ENCODE peak calls at places on chromosome 2, in five cellular contexts. One of them, this sample, is unnamed.

GRCh38 chr2:239018291-239019192 is 170.7 kb downstream of the TWIST2 start:
- DNase-seq in HepG2: no peak
- DNase-seq in sigmoid colon: peak; percentile 46
- DNase-seq in PC-3: no peak
- DNase-seq in CD8-positive, alpha-beta memory T cell: no peak
- DNase-seq in this sample: no peak

GRCh38 chr2:159879061-159879604 is 81.1 kb upstream of the CD302 start:
- DNase-seq in CD8-positive, alpha-beta memory T cell: no peak
- DNase-seq in PC-3: peak; percentile 41
- DNase-seq in HepG2: no peak
- DNase-seq in sigmoid colon: no peak
- DNase-seq in this sample: no peak

GRCh38 chr2:168180483-168180882 is 66.9 kb downstream of the STK39 start:
- DNase-seq in HepG2: peak; percentile 85
- DNase-seq in CD8-positive, alpha-beta memory T cell: no peak
- DNase-seq in sigmoid colon: no peak
- DNase-seq in PC-3: no peak
- DNase-seq in this sample: no peak

GRCh38 chr2:234981197-234982095 is 29.6 kb downstream of the SH3BP4 start:
- DNase-seq in HepG2: peak; percentile 94
- DNase-seq in PC-3: peak; percentile 94
- DNase-seq in sigmoid colon: peak; percentile 85
- DNase-seq in CD8-positive, alpha-beta memory T cell: no peak
- DNase-seq in this sample: no peak

GRCh38 chr2:210586381-210586780 is 30.0 kb downstream of the CPS1 start:
- DNase-seq in PC-3: no peak
- DNase-seq in sigmoid colon: no peak
- DNase-seq in HepG2: no peak
- DNase-seq in CD8-positive, alpha-beta memory T cell: no peak
- DNase-seq in this sample: no peak

GRCh38 chr2:197809064-197809463 is 4.7 kb downstream of the PLCL1 start:
- DNase-seq in HepG2: no peak
- DNase-seq in CD8-positive, alpha-beta memory T cell: no peak
- DNase-seq in sigmoid colon: no peak
- DNase-seq in PC-3: no peak
- DNase-seq in this sample: no peak

GRCh38 chr2:219002395-219003266 is 9.4 kb upstream of the CRYBA2 start:
- DNase-seq in CD8-positive, alpha-beta memory T cell: peak; percentile 63
- DNase-seq in PC-3: peak; percentile 74
- DNase-seq in sigmoid colon: no peak
- DNase-seq in HepG2: peak; percentile 54
- DNase-seq in this sample: peak; percentile 65

GRCh38 chr2:240868286-240869108 is at the start of gene AGXT:
- DNase-seq in sigmoid colon: peak; percentile 52
- DNase-seq in PC-3: peak; percentile 33
- DNase-seq in CD8-positive, alpha-beta memory T cell: no peak
- DNase-seq in HepG2: peak; percentile 71
- DNase-seq in this sample: no peak

GRCh38 chr2:7392076-7392787 is 475.0 kb downstream of the RNF144A start:
- DNase-seq in PC-3: peak; percentile 62
- DNase-seq in sigmoid colon: no peak
- DNase-seq in HepG2: no peak
- DNase-seq in CD8-positive, alpha-beta memory T cell: no peak
- DNase-seq in this sample: no peak

GRCh38 chr2:216379955-216380354 is 7.7 kb upstream of the MARCHF4 start:
- DNase-seq in HepG2: no peak
- DNase-seq in CD8-positive, alpha-beta memory T cell: no peak
- DNase-seq in sigmoid colon: no peak
- DNase-seq in PC-3: no peak
- DNase-seq in this sample: no peak

GRCh38 chr2:98015681-98016080 is 19.9 kb upstream of the TMEM131 start:
- DNase-seq in CD8-positive, alpha-beta memory T cell: no peak
- DNase-seq in sigmoid colon: no peak
- DNase-seq in HepG2: no peak
- DNase-seq in PC-3: no peak
- DNase-seq in this sample: no peak

GRCh38 chr2:56183643-56184499 is at the start of gene CCDC85A:
- DNase-seq in CD8-positive, alpha-beta memory T cell: no peak
- DNase-seq in sigmoid colon: peak; percentile 83
- DNase-seq in PC-3: peak; percentile 83
- DNase-seq in HepG2: peak; percentile 46
- DNase-seq in this sample: peak; percentile 24

GRCh38 chr2:217856871-217857270 is 145.9 kb downstream of the TNS1 start:
- DNase-seq in PC-3: no peak
- DNase-seq in HepG2: no peak
- DNase-seq in sigmoid colon: peak; percentile 70
- DNase-seq in CD8-positive, alpha-beta memory T cell: no peak
- DNase-seq in this sample: no peak

GRCh38 chr2:129857200-129857599 is 122.3 kb upstream of the RAB6C start:
- DNase-seq in PC-3: no peak
- DNase-seq in CD8-positive, alpha-beta memory T cell: no peak
- DNase-seq in sigmoid colon: no peak
- DNase-seq in HepG2: no peak
- DNase-seq in this sample: no peak

GRCh38 chr2:10169053-10169578 is 46.6 kb downstream of the RRM2 start:
- DNase-seq in CD8-positive, alpha-beta memory T cell: no peak
- DNase-seq in sigmoid colon: no peak
- DNase-seq in HepG2: peak; percentile 57
- DNase-seq in PC-3: peak; percentile 11
- DNase-seq in this sample: no peak

GRCh38 chr2:216620806-216621205 is 12.4 kb upstream of the IGFBP2 start:
- DNase-seq in sigmoid colon: peak; percentile 69
- DNase-seq in HepG2: no peak
- DNase-seq in PC-3: no peak
- DNase-seq in CD8-positive, alpha-beta memory T cell: no peak
- DNase-seq in this sample: no peak

GRCh38 chr2:128381001-128381938 is 62.6 kb upstream of the HS6ST1 start:
- DNase-seq in CD8-positive, alpha-beta memory T cell: peak; percentile 35
- DNase-seq in sigmoid colon: peak; percentile 61
- DNase-seq in HepG2: peak; percentile 68
- DNase-seq in PC-3: no peak
- DNase-seq in this sample: no peak

GRCh38 chr2:232278534-232278933 is 100.0 kb upstream of the ALPP start:
- DNase-seq in CD8-positive, alpha-beta memory T cell: no peak
- DNase-seq in HepG2: no peak
- DNase-seq in sigmoid colon: peak; percentile 9
- DNase-seq in PC-3: peak; percentile 54
- DNase-seq in this sample: no peak

GRCh38 chr2:121470917-121471316 is 59.8 kb upstream of the RNU4ATAC start:
- DNase-seq in sigmoid colon: no peak
- DNase-seq in PC-3: no peak
- DNase-seq in HepG2: no peak
- DNase-seq in CD8-positive, alpha-beta memory T cell: no peak
- DNase-seq in this sample: no peak

GRCh38 chr2:200585730-200586643 is at the start of gene AOX1:
- DNase-seq in PC-3: no peak
- DNase-seq in sigmoid colon: peak; percentile 90
- DNase-seq in HepG2: peak; percentile 70
- DNase-seq in CD8-positive, alpha-beta memory T cell: no peak
- DNase-seq in this sample: peak; percentile 11

GRCh38 chr2:95316466-95317122 is 19.4 kb downstream of the KCNIP3 start:
- DNase-seq in PC-3: peak; percentile 92
- DNase-seq in HepG2: no peak
- DNase-seq in sigmoid colon: no peak
- DNase-seq in CD8-positive, alpha-beta memory T cell: no peak
- DNase-seq in this sample: no peak

GRCh38 chr2:74741651-74742050 is 87.6 kb downstream of the SEMA4F start:
- DNase-seq in sigmoid colon: no peak
- DNase-seq in HepG2: no peak
- DNase-seq in CD8-positive, alpha-beta memory T cell: no peak
- DNase-seq in PC-3: no peak
- DNase-seq in this sample: no peak
- H3K27ac ChIP-seq in sigmoid colon: no peak overlapping the region
- H3K27ac ChIP-seq in HepG2: no peak overlapping the region
- H3K27ac ChIP-seq in CD8-positive, alpha-beta memory T cell: no peak overlapping the region
- H3K27ac ChIP-seq in PC-3: peak overlapping the region; percentile 89
- H3K27ac ChIP-seq in this sample: no peak overlapping the region

GRCh38 chr2:84899181-84899580 is 6.3 kb upstream of the TMSB10 start:
- DNase-seq in HepG2: no peak
- DNase-seq in CD8-positive, alpha-beta memory T cell: no peak
- DNase-seq in sigmoid colon: peak; percentile 40
- DNase-seq in PC-3: no peak
- DNase-seq in this sample: no peak

GRCh38 chr2:84897773-84898172 is 7.7 kb upstream of the TMSB10 start:
- DNase-seq in sigmoid colon: no peak
- DNase-seq in CD8-positive, alpha-beta memory T cell: no peak
- DNase-seq in PC-3: no peak
- DNase-seq in HepG2: no peak
- DNase-seq in this sample: no peak

GRCh38 chr2:84894131-84894586 is 11.3 kb upstream of the TMSB10 start:
- DNase-seq in HepG2: no peak
- DNase-seq in CD8-positive, alpha-beta memory T cell: no peak
- DNase-seq in sigmoid colon: peak; percentile 63
- DNase-seq in PC-3: peak; percentile 38
- DNase-seq in this sample: no peak

GRCh38 chr2:84891355-84892010 is 10.6 kb upstream of the TRABD2A start:
- DNase-seq in PC-3: no peak
- DNase-seq in HepG2: no peak
- DNase-seq in CD8-positive, alpha-beta memory T cell: no peak
- DNase-seq in sigmoid colon: peak; percentile 60
- DNase-seq in this sample: no peak

DNA sequence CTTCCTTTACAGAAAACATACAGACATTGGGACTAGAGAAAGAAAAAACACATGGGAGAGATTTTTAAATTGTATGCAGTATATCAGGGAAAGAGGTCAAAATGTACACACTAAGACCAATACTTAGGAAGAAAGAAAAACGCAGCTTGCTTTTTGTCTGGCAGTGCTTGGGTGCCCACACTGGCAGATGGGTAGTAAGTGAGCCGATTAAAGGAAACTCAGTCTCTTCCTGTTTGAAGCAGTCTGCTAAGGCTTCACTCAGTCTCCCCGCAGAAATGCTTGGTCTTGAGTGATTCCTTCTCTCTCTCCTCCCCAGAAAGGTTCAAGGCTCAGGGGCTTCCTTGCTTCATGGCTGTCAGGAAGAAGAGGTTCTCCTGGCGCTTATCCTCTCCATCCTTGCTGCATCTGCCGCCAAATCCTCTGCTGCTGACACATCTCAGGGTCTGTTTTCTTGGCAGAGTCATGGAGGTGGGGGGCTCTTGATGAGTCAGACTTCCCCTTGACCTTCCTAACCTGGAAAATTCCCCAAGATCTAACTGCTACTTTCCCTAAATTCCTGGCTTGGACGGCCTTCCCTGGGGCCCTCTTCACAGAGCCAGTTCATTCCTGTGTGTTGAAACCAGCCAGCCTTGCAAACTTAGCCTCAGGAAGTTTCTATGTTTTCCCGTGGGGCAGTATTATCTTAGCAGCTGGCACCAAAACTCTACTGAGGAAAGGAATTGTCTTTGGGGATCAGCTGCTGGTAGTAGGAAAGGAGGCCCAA is 10.5 kb upstream of the TMSB10 start:
- DNase-seq in sigmoid colon: peak; percentile 59
- DNase-seq in CD8-positive, alpha-beta memory T cell: no peak
- DNase-seq in PC-3: no peak
- DNase-seq in HepG2: no peak
- DNase-seq in this sample: no peak
- H3K27ac ChIP-seq in sigmoid colon: no peak overlapping the region
- H3K27ac ChIP-seq in CD8-positive, alpha-beta memory T cell: no peak overlapping the region
- H3K27ac ChIP-seq in PC-3: no peak overlapping the region
- H3K27ac ChIP-seq in HepG2: no peak overlapping the region
- H3K27ac ChIP-seq in this sample: peak overlapping the region; percentile 50

DNA sequence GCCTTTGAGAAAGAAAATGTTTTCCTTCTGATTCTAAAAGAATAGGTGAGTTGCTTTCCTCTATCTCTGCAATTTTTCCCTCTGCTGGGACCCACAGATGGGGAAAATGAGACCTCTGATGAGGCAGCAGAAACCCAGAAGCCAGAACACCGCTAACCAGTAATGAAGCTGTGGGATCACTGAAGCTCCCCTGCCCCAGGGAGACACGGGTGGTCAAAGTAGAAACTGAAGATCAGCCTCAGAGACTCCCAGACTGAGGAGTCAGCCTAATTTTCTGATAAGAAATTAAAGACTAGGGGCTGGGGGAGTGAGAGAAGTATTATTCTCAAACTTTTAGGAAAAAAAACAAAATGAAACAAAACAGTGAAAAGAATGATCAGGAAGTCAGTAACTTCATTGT is 30.1 kb downstream of the CD8B start:
- DNase-seq in HepG2: no peak
- DNase-seq in CD8-positive, alpha-beta memory T cell: no peak
- DNase-seq in PC-3: no peak
- DNase-seq in sigmoid colon: no peak
- DNase-seq in this sample: no peak
- H3K27ac ChIP-seq in HepG2: no peak overlapping the region
- H3K27ac ChIP-seq in CD8-positive, alpha-beta memory T cell: peak overlapping the region; percentile 24
- H3K27ac ChIP-seq in PC-3: no peak overlapping the region
- H3K27ac ChIP-seq in sigmoid colon: no peak overlapping the region
- H3K27ac ChIP-seq in this sample: no peak overlapping the region

GRCh38 chr2:19614066-19614465 is 255.6 kb upstream of the OSR1 start:
- DNase-seq in HepG2: no peak
- DNase-seq in PC-3: peak; percentile 16
- DNase-seq in CD8-positive, alpha-beta memory T cell: no peak
- DNase-seq in sigmoid colon: no peak
- DNase-seq in this sample: no peak

GRCh38 chr2:19607931-19608762 is 249.7 kb upstream of the OSR1 start:
- DNase-seq in PC-3: peak; percentile 71
- DNase-seq in sigmoid colon: no peak
- DNase-seq in CD8-positive, alpha-beta memory T cell: no peak
- DNase-seq in HepG2: no peak
- DNase-seq in this sample: no peak

GRCh38 chr2:19607400-19607799 is 249.0 kb upstream of the OSR1 start:
- DNase-seq in PC-3: peak; percentile 28
- DNase-seq in sigmoid colon: no peak
- DNase-seq in HepG2: no peak
- DNase-seq in CD8-positive, alpha-beta memory T cell: no peak
- DNase-seq in this sample: no peak

GRCh38 chr2:19609266-19609665 is 250.8 kb upstream of the OSR1 start:
- DNase-seq in PC-3: no peak
- DNase-seq in CD8-positive, alpha-beta memory T cell: no peak
- DNase-seq in HepG2: peak; percentile 10
- DNase-seq in sigmoid colon: no peak
- DNase-seq in this sample: no peak

DNA sequence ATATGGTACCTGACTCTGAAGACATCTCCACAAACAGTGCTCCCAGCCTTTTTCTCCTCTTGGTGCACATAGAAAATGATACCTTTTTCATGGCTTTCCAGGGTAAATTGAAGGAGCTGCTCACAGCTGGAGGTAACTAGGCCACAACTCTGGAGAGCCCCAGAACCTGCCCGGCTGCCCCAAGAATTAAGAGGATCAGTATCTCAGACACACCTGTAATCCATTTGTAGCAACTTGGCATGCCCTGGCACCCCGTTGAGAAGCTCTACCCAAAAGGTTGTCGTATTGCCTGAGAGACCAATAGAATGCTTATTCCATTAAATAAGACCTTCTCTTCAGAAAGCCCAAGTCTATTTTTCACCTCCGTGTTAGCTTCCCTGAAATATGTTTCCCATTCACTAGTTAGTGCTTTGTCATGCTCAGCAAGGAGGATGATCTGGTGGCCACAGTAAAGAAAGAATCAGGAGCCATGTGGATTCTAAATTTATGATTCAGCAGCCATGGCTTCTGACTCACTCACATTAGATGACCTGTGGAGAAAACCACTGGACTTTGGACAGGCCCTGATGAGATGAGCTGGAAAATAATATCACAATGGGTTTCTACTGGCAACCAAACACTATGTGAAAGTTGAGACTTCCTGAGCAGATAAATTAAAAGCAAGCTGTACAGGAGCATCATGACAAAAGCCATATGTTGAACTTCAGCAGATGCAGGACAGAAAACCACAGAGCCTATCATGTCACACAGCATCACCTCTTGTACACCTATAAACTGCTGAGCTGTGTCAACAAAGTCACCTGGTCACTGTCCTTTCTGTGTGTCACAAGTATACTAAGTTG is 253.3 kb upstream of the OSR1 start:
- DNase-seq in PC-3: peak; percentile 96
- DNase-seq in HepG2: peak; percentile 88
- DNase-seq in sigmoid colon: no peak
- DNase-seq in CD8-positive, alpha-beta memory T cell: no peak
- DNase-seq in this sample: no peak
- H3K27ac ChIP-seq in PC-3: peak overlapping the region; percentile 93
- H3K27ac ChIP-seq in HepG2: no peak overlapping the region
- H3K27ac ChIP-seq in sigmoid colon: no peak overlapping the region
- H3K27ac ChIP-seq in CD8-positive, alpha-beta memory T cell: no peak overlapping the region
- H3K27ac ChIP-seq in this sample: no peak overlapping the region